ENCODE peak calls at places on chromosomes 12 and 14, in six cellular contexts. One of them, this sample, is unnamed.

GRCh38 chr12:131274906-131275305 is 321.2 kb downstream of the ADGRD1 start:
- DNase-seq in heart left ventricle: no peak
- DNase-seq in stomach: no peak
- DNase-seq in ovary: no peak
- DNase-seq in H54: no peak
- DNase-seq in IMR-90: no peak
- DNase-seq in this sample: no peak

GRCh38 chr12:4526923-4527546 is 11.7 kb upstream of the RAD51AP1 start:
- DNase-seq in heart left ventricle: no peak
- DNase-seq in stomach: no peak
- DNase-seq in ovary: no peak
- DNase-seq in H54: no peak
- DNase-seq in IMR-90: peak; percentile 16
- DNase-seq in this sample: peak; percentile 24

GRCh38 chr12:47885012-47885501 is 19.7 kb downstream of the VDR start:
- DNase-seq in heart left ventricle: no peak
- DNase-seq in stomach: no peak
- DNase-seq in ovary: no peak
- DNase-seq in H54: no peak
- DNase-seq in IMR-90: no peak
- DNase-seq in this sample: no peak

GRCh38 chr14:33556382-33557121 is 394.3 kb downstream of the EGLN3 start:
- DNase-seq in heart left ventricle: no peak
- DNase-seq in stomach: no peak
- DNase-seq in ovary: no peak
- DNase-seq in H54: no peak
- DNase-seq in IMR-90: no peak
- DNase-seq in this sample: no peak

GRCh38 chr14:90642239-90642717 is 174.0 kb downstream of the TTC7B start:
- DNase-seq in heart left ventricle: no peak
- DNase-seq in stomach: no peak
- DNase-seq in ovary: no peak
- DNase-seq in H54: no peak
- DNase-seq in IMR-90: peak; percentile 32
- DNase-seq in this sample: no peak

GRCh38 chr12:55982319-55982936 is 8.6 kb downstream of the RAB5B start:
- DNase-seq in heart left ventricle: no peak
- DNase-seq in stomach: no peak
- DNase-seq in ovary: no peak
- DNase-seq in H54: no peak
- DNase-seq in IMR-90: no peak
- DNase-seq in this sample: no peak

GRCh38 chr12:52006726-52007157 is at the start of gene TAMALIN:
- DNase-seq in heart left ventricle: peak; percentile 87
- DNase-seq in stomach: peak; percentile 70
- DNase-seq in ovary: peak; percentile 88
- DNase-seq in H54: no peak
- DNase-seq in IMR-90: peak; percentile 53
- DNase-seq in this sample: peak; percentile 57

GRCh38 chr12:79737875-79738718 is 47.3 kb upstream of the PAWR start:
- DNase-seq in heart left ventricle: no peak
- DNase-seq in stomach: peak; percentile 42
- DNase-seq in ovary: no peak
- DNase-seq in H54: peak; percentile 6
- DNase-seq in IMR-90: peak; percentile 70
- DNase-seq in this sample: peak; percentile 44

GRCh38 chr12:52121848-52122838 is 42.6 kb downstream of the SMIM41 start:
- DNase-seq in heart left ventricle: peak; percentile 70
- DNase-seq in stomach: peak; percentile 78
- DNase-seq in ovary: peak; percentile 74
- DNase-seq in H54: peak; percentile 69
- DNase-seq in IMR-90: peak; percentile 58
- DNase-seq in this sample: peak; percentile 68

GRCh38 chr12:121133838-121134237 is 1.2 kb downstream of the P2RX7 start:
- DNase-seq in heart left ventricle: no peak
- DNase-seq in stomach: no peak
- DNase-seq in ovary: no peak
- DNase-seq in H54: no peak
- DNase-seq in IMR-90: no peak
- DNase-seq in this sample: no peak

GRCh38 chr12:51424662-51425539 is at the start of gene SLC4A8:
- DNase-seq in heart left ventricle: peak; percentile 86
- DNase-seq in stomach: peak; percentile 68
- DNase-seq in ovary: peak; percentile 93
- DNase-seq in H54: peak; percentile 94
- DNase-seq in IMR-90: peak; percentile 85
- DNase-seq in this sample: peak; percentile 89

GRCh38 chr12:2183556-2184541 is 131.1 kb downstream of the CACNA1C start:
- DNase-seq in heart left ventricle: no peak
- DNase-seq in stomach: no peak
- DNase-seq in ovary: no peak
- DNase-seq in H54: no peak
- DNase-seq in IMR-90: peak; percentile 75
- DNase-seq in this sample: no peak

GRCh38 chr14:61477845-61478438 is 156.6 kb downstream of the PRKCH start:
- DNase-seq in heart left ventricle: peak; percentile 73
- DNase-seq in stomach: peak; percentile 89
- DNase-seq in ovary: peak; percentile 37
- DNase-seq in H54: no peak
- DNase-seq in IMR-90: peak; percentile 60
- DNase-seq in this sample: no peak

GRCh38 chr14:38210587-38211257 is 3.0 kb downstream of the SSTR1 start:
- DNase-seq in heart left ventricle: peak; percentile 29
- DNase-seq in stomach: peak; percentile 68
- DNase-seq in ovary: peak; percentile 15
- DNase-seq in H54: no peak
- DNase-seq in IMR-90: peak; percentile 70
- DNase-seq in this sample: no peak

GRCh38 chr12:60173213-60174170 is 577.7 kb downstream of the SLC16A7 start:
- DNase-seq in heart left ventricle: no peak
- DNase-seq in stomach: no peak
- DNase-seq in ovary: no peak
- DNase-seq in H54: no peak
- DNase-seq in IMR-90: no peak
- DNase-seq in this sample: peak; percentile 22

GRCh38 chr12:112153181-112153899 is 28.0 kb downstream of the TRAFD1 start:
- DNase-seq in heart left ventricle: no peak
- DNase-seq in stomach: no peak
- DNase-seq in ovary: no peak
- DNase-seq in H54: no peak
- DNase-seq in IMR-90: no peak
- DNase-seq in this sample: no peak

GRCh38 chr12:2248087-2248900 is 195.5 kb downstream of the CACNA1C start:
- DNase-seq in heart left ventricle: no peak
- DNase-seq in stomach: no peak
- DNase-seq in ovary: no peak
- DNase-seq in H54: no peak
- DNase-seq in IMR-90: peak; percentile 91
- DNase-seq in this sample: no peak

GRCh38 chr12:94954029-94954685 is 49.3 kb downstream of the NDUFA12 start:
- DNase-seq in heart left ventricle: no peak
- DNase-seq in stomach: no peak
- DNase-seq in ovary: no peak
- DNase-seq in H54: peak; percentile 20
- DNase-seq in IMR-90: peak; percentile 6
- DNase-seq in this sample: peak; percentile 78

GRCh38 chr12:101230547-101230946 is 20.5 kb upstream of the SLC5A8 start:
- DNase-seq in heart left ventricle: no peak
- DNase-seq in stomach: no peak
- DNase-seq in ovary: no peak
- DNase-seq in H54: peak; percentile 38
- DNase-seq in IMR-90: peak; percentile 65
- DNase-seq in this sample: no peak

GRCh38 chr12:12646483-12647072 is 34.9 kb downstream of the CREBL2 start:
- DNase-seq in heart left ventricle: no peak
- DNase-seq in stomach: no peak
- DNase-seq in ovary: no peak
- DNase-seq in H54: no peak
- DNase-seq in IMR-90: no peak
- DNase-seq in this sample: no peak

GRCh38 chr12:12172106-12172511 is 94.7 kb downstream of the LRP6 start:
- DNase-seq in heart left ventricle: no peak
- DNase-seq in stomach: no peak
- DNase-seq in ovary: no peak
- DNase-seq in H54: no peak
- DNase-seq in IMR-90: peak; percentile 21
- DNase-seq in this sample: no peak

GRCh38 chr12:77943466-77943865 is 112.8 kb downstream of the NAV3 start:
- DNase-seq in heart left ventricle: no peak
- DNase-seq in stomach: no peak
- DNase-seq in ovary: no peak
- DNase-seq in H54: no peak
- DNase-seq in IMR-90: peak; percentile 87
- DNase-seq in this sample: no peak

GRCh38 chr14:89378119-89378518 is 38.9 kb downstream of the FOXN3 start:
- DNase-seq in heart left ventricle: no peak
- DNase-seq in stomach: no peak
- DNase-seq in ovary: no peak
- DNase-seq in H54: no peak
- DNase-seq in IMR-90: peak; percentile 93
- DNase-seq in this sample: no peak

GRCh38 chr12:42216737-42217136 is 21.3 kb downstream of the YAF2 start:
- DNase-seq in heart left ventricle: no peak
- DNase-seq in stomach: no peak
- DNase-seq in ovary: no peak
- DNase-seq in H54: no peak
- DNase-seq in IMR-90: no peak
- DNase-seq in this sample: no peak

GRCh38 chr12:112252184-112252583 is 126.8 kb downstream of the TRAFD1 start:
- DNase-seq in heart left ventricle: no peak
- DNase-seq in stomach: peak; percentile 61
- DNase-seq in ovary: no peak
- DNase-seq in H54: no peak
- DNase-seq in IMR-90: peak; percentile 59
- DNase-seq in this sample: no peak

GRCh38 chr12:123085046-123085445 is 65.8 kb downstream of the PITPNM2 start:
- DNase-seq in heart left ventricle: no peak
- DNase-seq in stomach: no peak
- DNase-seq in ovary: no peak
- DNase-seq in H54: no peak
- DNase-seq in IMR-90: no peak
- DNase-seq in this sample: no peak

GRCh38 chr12:29155079-29155478 is 6.0 kb downstream of the FAR2 start:
- DNase-seq in heart left ventricle: no peak
- DNase-seq in stomach: no peak
- DNase-seq in ovary: no peak
- DNase-seq in H54: no peak
- DNase-seq in IMR-90: no peak
- DNase-seq in this sample: peak; percentile 48

GRCh38 chr12:29160230-29160629 is 11.2 kb downstream of the FAR2 start:
- DNase-seq in heart left ventricle: no peak
- DNase-seq in stomach: no peak
- DNase-seq in ovary: no peak
- DNase-seq in H54: no peak
- DNase-seq in IMR-90: no peak
- DNase-seq in this sample: no peak

GRCh38 chr12:29157486-29157946 is 8.4 kb downstream of the FAR2 start:
- DNase-seq in heart left ventricle: no peak
- DNase-seq in stomach: no peak
- DNase-seq in ovary: no peak
- DNase-seq in H54: peak; percentile 25
- DNase-seq in IMR-90: peak; percentile 33
- DNase-seq in this sample: no peak

GRCh38 chr12:29159690-29160089 is 10.6 kb downstream of the FAR2 start:
- DNase-seq in heart left ventricle: no peak
- DNase-seq in stomach: no peak
- DNase-seq in ovary: no peak
- DNase-seq in H54: no peak
- DNase-seq in IMR-90: no peak
- DNase-seq in this sample: peak; percentile 43

GRCh38 chr12:29158364-29158763 is 9.3 kb downstream of the FAR2 start:
- DNase-seq in heart left ventricle: no peak
- DNase-seq in stomach: no peak
- DNase-seq in ovary: no peak
- DNase-seq in H54: no peak
- DNase-seq in IMR-90: no peak
- DNase-seq in this sample: peak; percentile 26
- TF ChIP-seq POLR2A in heart left ventricle: no peak
- TF ChIP-seq POLR2A in stomach: no peak
- TF ChIP-seq POLR2A in ovary: no peak
- TF ChIP-seq POLR2A in H54: no peak
- TF ChIP-seq POLR2A in IMR-90: no peak
- TF ChIP-seq POLR2A in this sample: no peak

DNA sequence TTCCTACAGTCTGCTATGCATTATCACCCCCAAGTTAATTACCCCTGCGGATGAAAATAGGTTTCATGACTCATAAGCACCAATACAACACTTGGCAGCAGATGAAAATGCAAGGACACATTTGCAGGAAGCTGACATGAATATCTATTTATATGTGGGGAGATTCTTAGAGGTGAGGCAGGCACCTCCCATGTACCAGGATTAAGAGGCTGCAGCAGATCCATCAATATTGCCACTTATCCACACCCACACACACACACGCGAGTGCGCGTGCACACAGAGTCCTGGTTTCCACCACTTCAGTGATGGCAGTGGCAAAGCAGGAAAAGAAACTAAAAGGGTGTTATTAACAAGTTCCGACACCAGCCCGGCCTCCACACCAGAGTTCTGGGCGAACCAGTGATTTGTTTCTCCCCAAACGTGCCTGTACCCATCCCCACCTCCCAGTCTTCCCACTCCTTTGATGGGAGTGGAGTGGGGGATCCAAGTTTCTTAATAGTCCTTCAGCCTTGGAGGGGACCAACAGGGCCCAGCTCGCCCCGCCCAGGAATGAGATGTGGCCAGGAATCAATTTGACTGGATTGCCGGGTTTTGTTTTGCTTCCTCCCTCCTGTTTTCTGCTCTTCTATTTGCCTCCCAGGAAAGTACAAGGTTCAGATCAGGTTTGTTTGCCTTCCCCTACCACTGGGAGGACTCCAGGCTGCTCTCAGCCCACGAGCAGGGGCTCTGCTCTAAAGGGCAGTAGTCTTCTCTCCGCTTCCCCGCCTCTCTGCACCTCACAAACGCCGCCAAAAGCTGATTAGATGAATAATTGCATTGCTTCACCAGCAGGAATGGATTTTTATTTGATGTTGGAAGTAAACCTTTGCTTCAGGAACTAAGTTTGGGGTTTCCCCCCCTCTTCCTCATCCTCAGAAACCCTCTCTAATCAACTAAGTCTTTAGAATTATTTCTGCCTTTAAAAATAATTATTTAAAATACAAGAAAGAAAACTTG is 5.2 kb downstream of the IRF2BPL start:
- DNase-seq in heart left ventricle: no peak
- DNase-seq in stomach: peak; percentile 76
- DNase-seq in ovary: peak; percentile 76
- DNase-seq in H54: no peak
- DNase-seq in IMR-90: peak; percentile 38
- DNase-seq in this sample: no peak
- TF ChIP-seq POLR2A in heart left ventricle: no peak
- TF ChIP-seq POLR2A in stomach: no peak
- TF ChIP-seq POLR2A in ovary: no peak
- TF ChIP-seq POLR2A in H54: no peak
- TF ChIP-seq POLR2A in IMR-90: no peak
- TF ChIP-seq POLR2A in this sample: no peak

GRCh38 chr12:92552412-92553108 is 150.2 kb upstream of the PLEKHG7 start:
- DNase-seq in heart left ventricle: no peak
- DNase-seq in stomach: no peak
- DNase-seq in ovary: no peak
- DNase-seq in H54: no peak
- DNase-seq in IMR-90: peak; percentile 32
- DNase-seq in this sample: no peak
- TF ChIP-seq POLR2A in heart left ventricle: no peak
- TF ChIP-seq POLR2A in stomach: no peak
- TF ChIP-seq POLR2A in ovary: no peak
- TF ChIP-seq POLR2A in H54: no peak
- TF ChIP-seq POLR2A in IMR-90: no peak
- TF ChIP-seq POLR2A in this sample: no peak

GRCh38 chr14:94581127-94581999 is at the start of gene SERPINA5:
- DNase-seq in heart left ventricle: peak; percentile 32
- DNase-seq in stomach: peak; percentile 88
- DNase-seq in ovary: peak; percentile 68
- DNase-seq in H54: peak; percentile 34
- DNase-seq in IMR-90: no peak
- DNase-seq in this sample: no peak
- TF ChIP-seq POLR2A in heart left ventricle: no peak
- TF ChIP-seq POLR2A in stomach: no peak
- TF ChIP-seq POLR2A in ovary: no peak
- TF ChIP-seq POLR2A in H54: no peak
- TF ChIP-seq POLR2A in IMR-90: no peak
- TF ChIP-seq POLR2A in this sample: no peak

This sample was measured in erythroblast.